ENCODE peak calls at places on chromosomes 16 and 17, in five cellular contexts. D is IMR-90, V is suprapubic skin, W is mesendoderm, O is right lobe of liver. C is an unnamed sample. For H3K27me3, the result is how much of the 10 kb centered on the place peaks cover.

GRCh38 chr16:55324491-55325447 is 766 bp downstream of the IRX6 start:
- DNase-seq in W (peak), O (peak), D (no peak), V (peak), C (no peak)

GRCh38 chr17:73770115-73770848 is 126.0 kb upstream of the SDK2 start:
- DNase-seq in W (peak), V (peak), D (peak), O (peak), C (no peak)

GRCh38 chr16:57519796-57520360 is 16.5 kb downstream of the CCDC102A start:
- DNase-seq in V (no peak), W (peak), D (peak), O (peak), C (peak)

GRCh38 chr16:85370881-85371651 is 242.1 kb upstream of the GSE1 start:
- DNase-seq in D (no peak), W (no peak), O (no peak), V (no peak), C (no peak)

GRCh38 chr17:58191259-58191896 is 1.1 kb upstream of the EPX start:
- DNase-seq in D (no peak), V (no peak), W (peak), O (no peak), C (no peak)

GRCh38 chr17:68391561-68392268 is 65.6 kb downstream of the WIPI1 start:
- DNase-seq in D (no peak), O (no peak), V (no peak), W (no peak), C (no peak)

GRCh38 chr16:24853830-24854229 is 8.1 kb downstream of the SLC5A11 start:
- DNase-seq in V (no peak), W (no peak), D (peak), O (no peak), C (no peak)

GRCh38 chr17:6643460-6644125 is 2.7 kb downstream of the TXNDC17 start:
- DNase-seq in V (no peak), O (no peak), D (peak), W (no peak), C (no peak)

GRCh38 chr16:49928176-49928892 is 72.4 kb upstream of the ZNF423 start:
- DNase-seq in O (no peak), W (no peak), V (peak), D (no peak), C (no peak)

GRCh38 chr17:1755993-1756306 is 5.9 kb upstream of the SERPINF1 start:
- DNase-seq in O (no peak), W (peak), V (no peak), D (no peak), C (no peak)

GRCh38 chr16:85475691-85476300 is 137.3 kb upstream of the GSE1 start:
- DNase-seq in O (no peak), W (no peak), D (no peak), V (no peak), C (no peak)

GRCh38 chr17:49687878-49688491 is 10.1 kb upstream of the SPOP start:
- DNase-seq in D (peak), V (no peak), O (no peak), W (no peak), C (peak)

GRCh38 chr17:79919164-79919585 is 79.9 kb upstream of the CBX4 start:
- DNase-seq in V (no peak), W (no peak), D (no peak), O (peak), C (no peak)

GRCh38 chr17:7579001-7579838 is at the start of gene CD68:
- DNase-seq in W (peak), O (peak), D (peak), V (peak), C (no peak)

GRCh38 chr17:13736915-13737314 is 135.2 kb upstream of the HS3ST3A1 start:
- DNase-seq in D (peak), W (no peak), O (no peak), V (no peak), C (no peak)

GRCh38 chr17:6713130-6713917 is at the start of gene SLC13A5:
- DNase-seq in V (no peak), D (no peak), W (peak), O (peak), C (no peak)

GRCh38 chr17:37642706-37643105 is 540 bp downstream of the DDX52 start:
- DNase-seq in V (no peak), W (peak), D (peak), O (no peak), C (no peak)

GRCh38 chr17:66850692-66851091 is 15.8 kb downstream of the CACNG5 start:
- DNase-seq in O (no peak), V (no peak), D (no peak), W (no peak), C (no peak)

GRCh38 chr16:54936086-54936978 is 5.7 kb downstream of the IRX5 start:
- DNase-seq in O (no peak), D (no peak), V (no peak), W (peak), C (no peak)

GRCh38 chr16:57899771-57900661 is 70.9 kb downstream of the CNGB1 start:
- DNase-seq in O (peak), W (peak), D (peak), V (no peak), C (peak)

GRCh38 chr16:86221085-86221484 is 289.2 kb upstream of the FOXF1 start:
- DNase-seq in V (no peak), O (no peak), W (no peak), D (peak), C (no peak)

GRCh38 chr17:61410555-61411089 is 11.0 kb downstream of the TBX2 start:
- DNase-seq in V (peak), W (peak), O (peak), D (peak), C (peak)

GRCh38 chr17:49928126-49928800 is 40.7 kb upstream of the DLX4 start:
- DNase-seq in D (no peak), W (no peak), O (no peak), V (no peak), C (no peak)

GRCh38 chr17:51590071-51590470 is 329.7 kb downstream of the UTP18 start:
- DNase-seq in O (no peak), D (no peak), W (no peak), V (no peak), C (no peak)

GRCh38 chr16:1979271-1980025 is 1.8 kb downstream of the NOXO1 start:
- DNase-seq in W (peak), V (no peak), D (no peak), O (no peak), C (no peak)

GRCh38 chr16:75491876-75492275 is 3.4 kb downstream of the CHST6 start:
- DNase-seq in V (no peak), D (no peak), O (no peak), W (peak), C (no peak)

GRCh38 chr16:82630688-82631087 is 3.9 kb downstream of the CDH13 start:
- DNase-seq in V (no peak), O (no peak), D (peak), W (no peak), C (no peak)

GRCh38 chr16:86337138-86337537 is 173.2 kb upstream of the FOXF1 start:
- DNase-seq in W (no peak), D (no peak), V (no peak), O (no peak), C (no peak)

GRCh38 chr16:77169650-77170236 is 21.2 kb upstream of the MON1B start:
- DNase-seq in O (no peak), V (no peak), W (peak), D (peak), C (no peak)

GRCh38 chr16:66361604-66362135 is 4.8 kb upstream of the CDH5 start:
- DNase-seq in V (no peak), O (no peak), W (no peak), D (no peak), C (no peak)

GRCh38 chr16:7493133-7493532 is 160.5 kb downstream of the RBFOX1 start:
- DNase-seq in V (no peak), O (no peak), D (no peak), W (no peak), C (no peak)

GRCh38 chr17:18139949-18140348 is 31.4 kb downstream of the MYO15A start:
- DNase-seq in O (no peak), V (no peak), D (peak), W (peak), C (no peak)

GRCh38 chr17:58219789-58220183 is 731 bp upstream of the MKS1 start:
- DNase-seq in W (no peak), O (no peak), V (no peak), D (no peak), C (no peak)

GRCh38 chr16:894136-894535 is 76.6 kb downstream of the LMF1 start:
- DNase-seq in V (peak), O (no peak), W (no peak), D (no peak), C (no peak)

GRCh38 chr17:10022416-10022815 is 117.3 kb upstream of the RCVRN start:
- DNase-seq in D (no peak), O (no peak), W (no peak), V (no peak), C (no peak)

GRCh38 chr17:10025224-10025623 is 120.2 kb upstream of the RCVRN start:
- DNase-seq in O (no peak), D (no peak), V (no peak), W (no peak), C (no peak)

GRCh38 chr17:10029129-10029528 is 124.1 kb upstream of the RCVRN start:
- DNase-seq in D (no peak), O (no peak), V (no peak), W (no peak), C (no peak)

GRCh38 chr17:10025976-10026785 is 121.1 kb upstream of the RCVRN start:
- DNase-seq in V (no peak), D (no peak), O (no peak), W (no peak), C (no peak)

DNA sequence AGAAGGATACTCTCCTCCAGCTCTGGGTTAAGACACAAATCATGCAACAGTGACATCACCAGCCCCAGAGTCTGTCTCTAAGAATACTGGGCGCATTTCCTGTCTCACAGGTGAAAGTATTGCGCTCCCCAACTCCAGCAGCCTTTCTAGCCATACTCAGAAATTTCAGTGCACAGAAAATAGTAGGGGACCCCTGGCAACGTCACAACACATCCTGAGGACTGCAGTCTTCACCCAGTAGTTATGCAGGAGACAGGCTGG is 121.6 kb upstream of the RCVRN start:
- DNase-seq in V (no peak), D (no peak), W (no peak), O (no peak), C (no peak)
- H3K27ac ChIP-seq in V (no peak), D (no peak), W (no peak), O (no peak), C (no peak)

GRCh38 chr17:48603959-48604769 is 622 bp downstream of the HOXB6 start:
- DNase-seq in V (no peak), W (no peak), D (no peak), O (no peak), C (no peak)

GRCh38 chr17:48605409-48605864 is 651 bp upstream of the HOXB6 start:
- DNase-seq in D (no peak), O (no peak), W (no peak), V (no peak), C (no peak)

GRCh38 chr17:48606892-48607241 is 2.1 kb upstream of the HOXB6 start:
- DNase-seq in D (no peak), O (no peak), V (no peak), W (no peak), C (no peak)

GRCh38 chr17:48604770-48605329 is at the start of gene HOXB6:
- DNase-seq in D (no peak), V (no peak), W (no peak), O (no peak), C (no peak)

GRCh38 chr17:48605991-48606891 is 1.5 kb upstream of the HOXB6 start:
- DNase-seq in V (no peak), O (no peak), D (no peak), W (no peak), C (no peak)
- H3K27me3 ChIP-seq in V (under half), O (half or more), D (under half), W (half or more), C (under half)

DNA sequence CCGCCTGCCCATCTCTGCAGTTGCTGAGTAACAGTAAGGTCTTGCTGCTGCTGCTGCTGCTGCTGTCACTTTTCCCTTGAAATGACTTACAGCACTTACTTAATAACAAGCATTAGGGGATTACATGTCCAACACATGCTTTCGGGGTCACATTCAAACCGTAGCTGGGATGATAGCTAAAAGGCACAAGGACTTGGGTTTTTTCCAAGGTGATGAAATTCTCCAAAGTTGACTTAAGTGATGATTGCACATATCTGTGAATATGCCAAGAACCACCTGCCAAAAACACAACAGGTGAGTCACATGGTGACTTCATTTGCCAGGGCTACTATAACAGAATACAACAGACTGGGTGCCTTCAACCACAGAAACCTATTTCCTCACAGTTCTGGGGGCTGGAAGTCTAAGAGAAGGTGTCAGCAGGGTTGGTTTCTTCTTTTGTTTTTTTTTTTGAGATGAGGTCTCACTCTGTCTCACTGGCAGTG is 121.9 kb upstream of the TNRC6C start:
- DNase-seq in D (peak), V (no peak), O (no peak), W (no peak), C (no peak)
- H3K27ac ChIP-seq in D (no peak), V (no peak), O (no peak), W (no peak), C (no peak)

GRCh38 chr17:75627094-75627493 is 6.1 kb upstream of the SMIM5 start:
- DNase-seq in O (no peak), D (no peak), V (no peak), W (no peak), C (no peak)
- H3K27me3 ChIP-seq in O (under half), D (under half), V (under half), W (under half), C (under half)

GRCh38 chr16:78488461-78488860 is 389.0 kb downstream of the WWOX start:
- DNase-seq in O (no peak), W (no peak), V (no peak), D (no peak), C (no peak)

GRCh38 chr16:78490431-78490830 is 391.0 kb downstream of the WWOX start:
- DNase-seq in D (no peak), V (no peak), W (no peak), O (no peak), C (no peak)

GRCh38 chr16:78489631-78490030 is 390.2 kb downstream of the WWOX start:
- DNase-seq in D (no peak), V (no peak), W (no peak), O (no peak), C (no peak)

GRCh38 chr16:78489072-78489471 is 389.6 kb downstream of the WWOX start:
- DNase-seq in D (no peak), O (no peak), V (no peak), W (no peak), C (no peak)

DNA sequence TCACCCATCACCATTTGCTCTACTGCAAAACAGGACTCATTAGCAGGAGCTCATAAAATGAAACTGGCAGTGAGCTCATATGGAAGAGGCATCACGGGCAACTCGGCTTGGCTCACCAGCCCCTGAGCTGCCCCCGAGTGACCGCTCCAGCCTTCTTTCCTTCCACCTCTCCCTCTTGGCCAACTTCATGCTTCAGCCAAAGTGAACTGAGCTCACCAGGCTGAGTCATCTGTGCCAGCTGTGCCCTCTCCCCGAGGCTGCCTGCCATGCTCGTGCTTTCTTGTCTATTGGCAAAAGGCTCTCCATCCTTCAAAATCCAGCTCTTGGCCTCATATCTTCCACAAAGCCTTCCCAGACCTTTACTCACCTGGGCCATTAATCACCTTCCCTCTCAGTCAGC is 391.4 kb downstream of the WWOX start:
- DNase-seq in O (no peak), W (no peak), D (no peak), V (no peak), C (no peak)
- H3K27ac ChIP-seq in O (no peak), W (no peak), D (no peak), V (no peak), C (no peak)

C was measured in naive thymus-derived CD4-positive, alpha-beta T cell.